ENCODE peak calls at places on chromosomes 12 and 14, in four cellular contexts. V is brain microvascular endothelial cell, S is heart right ventricle, C is HFF-Myc. Y is an unnamed sample.

GRCh38 chr12:116276433-116277216 is 868 bp downstream of the MED13L start:
- DNase-seq in V (peak), S (peak), C (no peak), Y (peak)

GRCh38 chr12:24996820-24997219 is 47.9 kb upstream of the BCAT1 start:
- DNase-seq in V (no peak), S (no peak), C (no peak), Y (no peak)

GRCh38 chr12:89417246-89417977 is 65.1 kb upstream of the DUSP6 start:
- DNase-seq in V (peak), S (no peak), C (peak), Y (no peak)

GRCh38 chr12:74227846-74228545 is 309.6 kb upstream of the ATXN7L3B start:
- DNase-seq in V (no peak), S (no peak), C (no peak), Y (no peak)

GRCh38 chr12:122454250-122454721 is 31.8 kb upstream of the CLIP1 start:
- DNase-seq in V (no peak), S (no peak), C (no peak), Y (no peak)

GRCh38 chr14:102554835-102555819 is 37.3 kb upstream of the RCOR1 start:
- DNase-seq in V (no peak), S (peak), C (no peak), Y (no peak)

GRCh38 chr12:117502633-117503032 is 141.2 kb upstream of the NOS1 start:
- DNase-seq in V (no peak), S (no peak), C (no peak), Y (no peak)

GRCh38 chr14:99062216-99062615 is 209.8 kb downstream of the BCL11B start:
- DNase-seq in V (no peak), S (no peak), C (no peak), Y (no peak)

GRCh38 chr12:53752651-53753050 is 872 bp upstream of the CISTR start:
- DNase-seq in V (no peak), S (no peak), C (no peak), Y (no peak)

GRCh38 chr12:92036771-92037453 is 108.7 kb downstream of the BTG1 start:
- DNase-seq in V (peak), S (no peak), C (peak), Y (no peak)

GRCh38 chr12:93622485-93622884 is 50.0 kb downstream of the SOCS2 start:
- DNase-seq in V (no peak), S (no peak), C (no peak), Y (no peak)

GRCh38 chr14:56297449-56297848 is 179.2 kb downstream of the PELI2 start:
- DNase-seq in V (no peak), S (no peak), C (no peak), Y (no peak)

GRCh38 chr14:37411079-37411735 is 183.8 kb downstream of the FOXA1 start:
- DNase-seq in V (no peak), S (no peak), C (no peak), Y (no peak)

GRCh38 chr14:59398841-59399240 is 66.3 kb downstream of the GPR135 start:
- DNase-seq in V (no peak), S (no peak), C (no peak), Y (no peak)

GRCh38 chr14:90235179-90235976 is 21.0 kb upstream of the PSMC1 start:
- DNase-seq in V (peak), S (peak), C (no peak), Y (no peak)

GRCh38 chr12:22518067-22518719 is 26.1 kb downstream of the C2CD5 start:
- DNase-seq in V (peak), S (no peak), C (no peak), Y (peak)

GRCh38 chr12:65673291-65673690 is 151.0 kb upstream of the HMGA2 start:
- DNase-seq in V (no peak), S (no peak), C (no peak), Y (no peak)

GRCh38 chr12:69732088-69732487 is 6.6 kb upstream of the RAB3IP start:
- DNase-seq in V (peak), S (no peak), C (no peak), Y (no peak)

GRCh38 chr12:32240833-32241232 is 134.2 kb downstream of the BICD1 start:
- DNase-seq in V (peak), S (no peak), C (no peak), Y (no peak)

GRCh38 chr14:37601849-37602248 is 6.4 kb downstream of the TTC6 start:
- DNase-seq in V (no peak), S (no peak), C (no peak), Y (no peak)

GRCh38 chr14:80152763-80153162 is 58.5 kb downstream of the DIO2 start:
- DNase-seq in V (no peak), S (no peak), C (no peak), Y (no peak)

GRCh38 chr12:111089616-111090015 is 169.2 kb upstream of the MYL2 start:
- DNase-seq in V (no peak), S (no peak), C (no peak), Y (no peak)

GRCh38 chr14:101884537-101885253 is 79.7 kb upstream of the DYNC1H1 start:
- DNase-seq in V (no peak), S (no peak), C (no peak), Y (no peak)

GRCh38 chr14:85024931-85025330 is 505.0 kb upstream of the FLRT2 start:
- DNase-seq in V (no peak), S (no peak), C (no peak), Y (no peak)

GRCh38 chr12:119180380-119181040 is 1.8 kb downstream of the HSPB8 start:
- DNase-seq in V (peak), S (peak), C (no peak), Y (no peak)

GRCh38 chr12:132489078-132489601 is 811 bp upstream of the FBRSL1 start:
- DNase-seq in V (no peak), S (peak), C (no peak), Y (no peak)

GRCh38 chr14:24312736-24313507 is 1.6 kb downstream of the LTB4R start:
- DNase-seq in V (peak), S (no peak), C (no peak), Y (no peak)

GRCh38 chr14:102827716-102828115 is 50.5 kb downstream of the TRAF3 start:
- DNase-seq in V (no peak), S (no peak), C (no peak), Y (no peak)

GRCh38 chr12:132290203-132290540 is 39.2 kb downstream of the GALNT9 start:
- DNase-seq in V (no peak), S (peak), C (no peak), Y (no peak)

GRCh38 chr12:52907092-52907810 is 2.4 kb upstream of the KRT8 start:
- DNase-seq in V (no peak), S (peak), C (no peak), Y (no peak)

GRCh38 chr12:76341436-76342030 is 6.7 kb downstream of the BBS10 start:
- DNase-seq in V (no peak), S (no peak), C (no peak), Y (no peak)

GRCh38 chr14:29352681-29353080 is 575.0 kb downstream of the PRKD1 start:
- DNase-seq in V (no peak), S (no peak), C (no peak), Y (no peak)

GRCh38 chr12:8622681-8623080 is 10.0 kb upstream of the AICDA start:
- DNase-seq in V (no peak), S (no peak), C (no peak), Y (no peak)

GRCh38 chr12:110829308-110829707 is 17.5 kb upstream of the CCDC63 start:
- DNase-seq in V (no peak), S (no peak), C (no peak), Y (no peak)

GRCh38 chr12:120276734-120277133 is 11.2 kb upstream of the PXN start:
- DNase-seq in V (peak), S (no peak), C (no peak), Y (no peak)

GRCh38 chr12:15982071-15982470 is 70.9 kb downstream of the DERA start:
- DNase-seq in V (no peak), S (no peak), C (no peak), Y (no peak)

GRCh38 chr12:81284137-81284536 is 206.3 kb downstream of the ACSS3 start:
- DNase-seq in V (no peak), S (no peak), C (no peak), Y (no peak)

DNA sequence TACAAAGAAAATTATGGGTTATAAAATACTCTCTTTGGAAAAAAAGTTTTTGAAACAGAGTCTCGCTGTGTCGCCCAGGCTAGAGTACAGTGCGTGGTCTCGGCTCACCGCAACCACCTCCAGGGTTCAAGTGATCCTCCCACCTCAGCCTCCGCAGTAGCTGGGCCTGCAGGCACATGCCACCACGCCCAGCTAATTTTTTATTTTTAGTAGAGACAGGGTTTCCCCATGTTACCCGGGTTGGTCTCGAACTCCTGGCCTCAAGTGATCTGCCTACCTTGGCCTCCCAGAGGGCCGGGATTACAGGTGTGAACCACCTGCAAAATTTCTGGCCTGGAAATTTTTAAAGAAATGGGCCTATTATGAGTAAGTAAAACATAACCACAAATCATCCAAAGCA is 3.8 kb downstream of the USP15 start:
- DNase-seq in V (no peak), S (no peak), C (no peak), Y (no peak)
- H3K4me3 ChIP-seq in V (no peak), S (no peak), C (no peak), Y (no peak)

DNA sequence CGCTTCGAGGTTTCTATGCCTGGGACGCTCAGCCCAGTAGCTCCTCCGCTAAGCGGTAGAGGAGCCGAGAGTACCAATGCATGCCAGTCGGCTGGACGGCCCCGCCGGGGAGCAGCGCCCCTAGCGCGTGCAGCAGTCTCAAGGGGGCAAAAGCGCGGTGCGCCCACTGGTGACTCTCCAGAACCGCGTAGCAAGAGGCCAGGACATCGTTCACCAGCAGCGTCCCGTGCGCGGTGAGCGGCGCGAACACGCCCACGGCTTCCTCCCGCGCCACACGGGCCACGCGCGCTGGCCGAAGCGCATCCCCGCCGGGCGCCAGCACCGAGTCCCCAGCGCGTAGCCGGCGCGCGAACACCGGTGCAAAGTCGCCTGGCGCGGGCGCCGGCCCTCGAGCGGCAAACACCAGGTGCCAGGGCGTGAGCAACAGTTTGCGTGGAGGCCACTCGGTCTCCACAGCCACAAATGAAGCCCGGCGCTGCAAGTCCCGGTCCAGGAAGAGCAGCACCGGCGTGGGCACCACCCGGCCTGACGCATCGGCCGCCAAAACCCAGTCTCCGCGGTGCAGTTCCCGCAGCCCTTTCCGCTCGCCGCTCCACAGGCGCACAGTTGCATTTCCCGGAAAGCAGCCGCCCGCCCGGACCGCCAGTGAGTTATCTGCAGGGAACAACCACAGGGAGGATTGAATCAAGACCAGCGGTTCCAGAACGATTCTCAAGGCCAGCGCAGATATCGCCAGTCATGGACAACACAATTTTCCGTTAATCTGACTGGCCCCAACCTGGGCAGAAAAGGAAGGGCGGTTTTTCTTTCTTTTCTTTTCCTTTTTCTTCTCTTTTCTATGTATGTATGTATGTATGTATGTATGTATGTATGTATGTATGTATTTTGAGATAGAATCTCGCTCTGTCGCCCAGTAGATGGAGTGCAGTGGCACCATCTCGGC is 4.5 kb downstream of the DHH start:
- DNase-seq in V (no peak), S (peak), C (no peak), Y (no peak)
- TF ChIP-seq CTCF in V (peak), S (no peak), C (peak), Y (peak)

DNA sequence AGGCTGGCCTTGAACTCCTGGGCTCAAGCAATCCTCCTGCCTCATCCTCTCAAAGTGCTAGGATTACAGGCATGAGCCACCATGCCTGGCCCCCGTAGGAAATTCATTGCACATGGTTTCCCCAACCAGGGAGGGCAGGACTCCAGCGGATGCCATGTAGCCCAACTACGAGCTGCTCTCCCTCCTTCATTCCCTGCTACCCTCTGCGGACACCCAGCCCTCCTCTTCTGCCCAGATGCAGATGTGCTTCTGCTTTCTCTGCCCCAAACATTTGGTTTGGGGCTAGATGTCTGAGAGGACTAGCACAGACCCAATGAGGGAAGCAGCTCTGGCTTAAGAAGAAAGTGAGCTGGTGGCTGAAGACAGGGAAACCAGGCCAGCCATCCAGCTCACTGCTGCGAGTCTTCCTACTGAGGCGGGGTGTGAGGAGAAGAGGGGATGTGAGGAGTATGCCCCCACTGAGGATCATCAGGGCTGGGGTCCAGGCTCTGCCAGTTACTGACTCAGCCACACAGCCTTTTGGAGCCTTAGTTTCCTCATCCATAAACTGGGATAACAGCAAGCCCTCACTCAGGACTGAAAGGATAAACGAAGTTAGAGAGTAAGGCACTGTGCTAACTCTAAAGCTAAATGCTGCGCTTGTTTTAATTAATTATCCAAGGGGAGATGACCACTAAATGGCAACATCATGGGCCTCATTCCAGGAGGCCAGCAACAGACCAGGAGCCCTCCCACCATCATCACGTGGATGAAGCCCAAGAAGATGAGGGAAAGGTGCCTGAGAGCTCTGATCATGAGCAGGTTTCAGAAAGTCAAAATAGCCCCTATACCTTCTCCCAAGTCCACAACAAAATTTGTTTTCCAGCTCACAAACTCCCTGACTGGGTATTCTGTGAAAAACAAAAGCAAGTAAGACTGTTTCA is 10.9 kb downstream of the CTDSP2 start:
- DNase-seq in V (no peak), S (no peak), C (no peak), Y (no peak)
- H3K4me3 ChIP-seq in V (no peak), S (no peak), C (no peak), Y (no peak)

DNA sequence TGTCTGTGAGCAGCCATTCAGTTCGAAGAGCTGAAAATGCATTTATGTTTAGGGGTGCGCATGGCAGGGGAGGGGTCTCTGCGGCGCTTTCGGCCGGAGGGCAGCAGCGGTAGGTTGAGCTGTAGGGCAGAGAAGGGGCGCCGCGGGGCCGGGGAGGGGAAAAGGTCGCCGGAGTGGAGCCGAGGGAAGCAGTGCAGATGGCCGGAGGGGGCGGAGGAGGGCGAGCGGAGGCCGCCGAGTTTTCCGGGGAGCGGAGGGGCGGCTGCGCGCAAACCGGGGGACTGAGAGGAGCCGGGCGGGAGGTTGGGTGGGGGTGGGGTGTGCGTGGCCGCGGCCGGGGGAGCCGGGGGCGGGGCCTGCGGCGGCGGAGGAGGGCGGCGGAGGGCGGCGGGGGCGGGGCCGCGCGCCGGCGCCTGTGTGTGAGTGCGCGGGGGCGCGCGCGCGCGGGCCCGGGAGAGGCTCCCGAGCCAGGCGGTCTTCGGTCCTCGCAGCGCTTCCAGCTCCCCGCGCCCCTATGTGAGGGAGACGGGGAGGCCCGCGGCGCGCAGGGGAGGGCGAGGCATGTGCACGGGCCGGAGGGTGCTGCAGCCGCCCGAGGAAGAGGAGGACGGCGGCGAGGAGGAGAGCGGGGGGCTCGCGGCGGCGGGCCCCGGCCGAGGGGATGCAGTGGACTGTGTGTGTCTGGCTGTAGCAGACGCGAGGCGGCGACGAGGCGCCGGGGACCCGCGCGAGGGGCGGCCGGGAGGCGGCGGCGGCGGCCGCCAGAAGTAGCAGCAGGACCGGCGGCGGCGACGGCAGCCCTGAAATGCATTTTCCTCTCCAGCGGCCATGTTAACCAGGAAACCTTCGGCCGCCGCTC is at the start of gene DYRK2:
- DNase-seq in V (peak), S (peak), C (no peak), Y (no peak)
- TF ChIP-seq CTCF in V (peak), S (peak), C (no peak), Y (no peak)

Y was measured in retinal pigment epithelial cell.